ENCODE peak calls at places on chromosomes 11 and 22, in nine cellular contexts. L, Q, G, H, X, W, F, A and K are unnamed samples.

GRCh38 chr11:126474220-126474619 is 118.7 kb downstream of the ST3GAL4 start:
- DNase-seq in F (no peak), W (no peak), L (no peak), G (no peak), X (no peak), Q (no peak), A (no peak), H (no peak), K (no peak)

GRCh38 chr11:7019500-7020182 is 505 bp downstream of the ZNF214 start:
- DNase-seq in Q (no peak), A (no peak), H (peak; percentile 33), F (peak; percentile 51), L (no peak), W (no peak), X (peak; percentile 71), G (no peak), K (no peak)

GRCh38 chr11:13341028-13341427 is 63.4 kb downstream of the BMAL1 start:
- DNase-seq in X (no peak), A (no peak), Q (no peak), G (no peak), H (no peak), F (no peak), L (no peak), W (no peak), K (no peak)

GRCh38 chr22:37802310-37803194 is 5.2 kb upstream of the GCAT start:
- DNase-seq in H (peak; percentile 77), W (no peak), G (no peak), Q (no peak), A (no peak), F (peak; percentile 63), L (no peak), X (peak; percentile 83), K (peak; percentile 47)

GRCh38 chr22:17712441-17712840 is 61.8 kb downstream of the BID start:
- DNase-seq in X (no peak), L (no peak), Q (no peak), H (no peak), A (no peak), F (no peak), W (peak; percentile 32), G (no peak), K (no peak)

GRCh38 chr11:73461335-73461840 is 85.2 kb downstream of the RELT start:
- DNase-seq in A (no peak), G (no peak), X (no peak), W (no peak), L (no peak), F (no peak), Q (no peak), H (no peak), K (no peak)

GRCh38 chr11:131985769-131986393 is 615.5 kb downstream of the NTM start:
- DNase-seq in X (no peak), Q (no peak), F (no peak), L (no peak), A (no peak), H (no peak), G (no peak), W (no peak), K (no peak)

GRCh38 chr11:2737876-2738275 is 38.1 kb upstream of the KCNQ1OT1 start:
- DNase-seq in L (no peak), F (no peak), A (no peak), X (no peak), W (no peak), G (no peak), H (no peak), Q (peak; percentile 14), K (no peak)

GRCh38 chr11:125398994-125399638 is 96.9 kb downstream of the FEZ1 start:
- DNase-seq in H (no peak), X (no peak), A (no peak), F (no peak), L (no peak), G (no peak), Q (no peak), W (no peak), K (no peak)

GRCh38 chr22:31089101-31090100 is 8.3 kb downstream of the SMTN start:
- DNase-seq in L (no peak), H (no peak), G (no peak), F (peak; percentile 51), W (no peak), A (no peak), Q (no peak), X (peak; percentile 91), K (peak; percentile 27)

GRCh38 chr11:17257200-17257599 is 19.3 kb upstream of the NUCB2 start:
- DNase-seq in W (peak; percentile 60), X (no peak), Q (peak; percentile 24), G (no peak), F (no peak), A (no peak), H (no peak), L (no peak), K (no peak)

GRCh38 chr11:58616594-58616993 is 5.9 kb upstream of the CNTF start:
- DNase-seq in W (peak; percentile 86), H (peak; percentile 41), L (no peak), A (no peak), F (no peak), G (peak; percentile 34), Q (no peak), X (peak; percentile 73), K (no peak)

GRCh38 chr11:1573847-1574255 is 1.8 kb upstream of the DUSP8 start:
- DNase-seq in Q (no peak), A (no peak), G (no peak), W (no peak), X (peak; percentile 71), H (peak; percentile 31), L (no peak), F (peak; percentile 13), K (no peak)